ENCODE peak calls at places on chromosomes 3 and 15, in ten cellular contexts. F, Z, B, J, X, E, Y, L, D and T are unnamed samples.

GRCh38 chr15:95840004-95840403 is 490.5 kb upstream of the NR2F2 start:
- DNase-seq in F (peak), Z (no peak), B (peak), J (peak), X (peak), E (no peak), Y (no peak), L (peak), D (peak), T (peak)

GRCh38 chr3:144369151-144369879 is 397.7 kb downstream of the DIPK2A start:
- DNase-seq in F (no peak), Z (no peak), B (no peak), J (no peak), X (no peak), E (no peak), Y (no peak), L (no peak), D (no peak), T (no peak)

GRCh38 chr3:113264249-113264648 is 52.9 kb downstream of the BOC start:
- DNase-seq in F (no peak), Z (no peak), B (no peak), J (no peak), X (peak), E (peak), Y (no peak), L (no peak), D (no peak), T (no peak)

GRCh38 chr3:49032646-49033304 is 3.6 kb upstream of the IMPDH2 start:
- DNase-seq in F (no peak), Z (no peak), B (no peak), J (no peak), X (no peak), E (no peak), Y (no peak), L (no peak), D (peak), T (no peak)

GRCh38 chr3:129276385-129276784 is 2.3 kb upstream of the HMCES start:
- DNase-seq in F (no peak), Z (no peak), B (no peak), J (no peak), X (no peak), E (no peak), Y (no peak), L (no peak), D (no peak), T (no peak)

GRCh38 chr3:48716508-48716981 is 476 bp downstream of the IP6K2 start:
- DNase-seq in F (no peak), Z (no peak), B (no peak), J (peak), X (peak), E (peak), Y (peak), L (no peak), D (peak), T (no peak)

GRCh38 chr3:172562881-172563835 is 39.9 kb upstream of the TNFSF10 start:
- DNase-seq in F (peak), Z (peak), B (peak), J (peak), X (no peak), E (no peak), Y (no peak), L (no peak), D (peak), T (peak)

GRCh38 chr3:53750253-53751210 is 95.7 kb downstream of the CHDH start:
- DNase-seq in F (no peak), Z (no peak), B (no peak), J (peak), X (no peak), E (no peak), Y (peak), L (no peak), D (no peak), T (no peak)

GRCh38 chr15:40782609-40783227 is 12.9 kb downstream of the C15orf62 start:
- DNase-seq in F (no peak), Z (no peak), B (no peak), J (no peak), X (peak), E (peak), Y (peak), L (no peak), D (peak), T (peak)

GRCh38 chr3:24192004-24192403 is 246.9 kb downstream of the NR1D2 start:
- DNase-seq in F (no peak), Z (no peak), B (no peak), J (no peak), X (no peak), E (no peak), Y (no peak), L (no peak), D (no peak), T (no peak)

GRCh38 chr3:14620512-14620911 is 31.1 kb upstream of the CCDC174 start:
- DNase-seq in F (no peak), Z (no peak), B (no peak), J (no peak), X (peak), E (no peak), Y (no peak), L (no peak), D (no peak), T (no peak)

GRCh38 chr15:95503107-95503506 is 827.4 kb upstream of the NR2F2 start:
- DNase-seq in F (no peak), Z (no peak), B (no peak), J (no peak), X (no peak), E (no peak), Y (no peak), L (no peak), D (no peak), T (no peak)

GRCh38 chr3:197183582-197183981 is 114.8 kb downstream of the DLG1 start:
- DNase-seq in F (no peak), Z (no peak), B (no peak), J (no peak), X (no peak), E (no peak), Y (no peak), L (no peak), D (no peak), T (no peak)

GRCh38 chr3:127632035-127632434 is 3.0 kb downstream of the PODXL2 start:
- DNase-seq in F (no peak), Z (no peak), B (no peak), J (no peak), X (no peak), E (no peak), Y (no peak), L (no peak), D (no peak), T (no peak)

GRCh38 chr3:197792019-197792647 is 1.1 kb downstream of the LRCH3 start:
- DNase-seq in F (no peak), Z (no peak), B (no peak), J (no peak), X (no peak), E (no peak), Y (no peak), L (no peak), D (peak), T (no peak)

GRCh38 chr3:48423883-48424695 is 5.8 kb downstream of the PLXNB1 start:
- DNase-seq in F (no peak), Z (no peak), B (no peak), J (no peak), X (no peak), E (peak), Y (no peak), L (no peak), D (no peak), T (no peak)

GRCh38 chr3:42224658-42225421 is 41.1 kb downstream of the CCK start:
- DNase-seq in F (no peak), Z (no peak), B (peak), J (no peak), X (no peak), E (no peak), Y (no peak), L (no peak), D (no peak), T (no peak)

GRCh38 chr3:48468329-48468731 is 21.8 kb downstream of the ATRIP start:
- DNase-seq in F (no peak), Z (no peak), B (no peak), J (no peak), X (peak), E (peak), Y (no peak), L (no peak), D (no peak), T (no peak)

GRCh38 chr3:52845157-52845556 is 10.3 kb upstream of the MUSTN1 start:
- DNase-seq in F (no peak), Z (no peak), B (peak), J (peak), X (peak), E (no peak), Y (no peak), L (peak), D (peak), T (no peak)

GRCh38 chr3:19543212-19543841 is 390.7 kb downstream of the EFHB start:
- DNase-seq in F (no peak), Z (no peak), B (no peak), J (no peak), X (no peak), E (peak), Y (no peak), L (no peak), D (no peak), T (peak)

GRCh38 chr3:57757642-57758297 is 1.7 kb downstream of the SLMAP start:
- DNase-seq in F (no peak), Z (no peak), B (peak), J (no peak), X (peak), E (peak), Y (no peak), L (no peak), D (peak), T (no peak)

GRCh38 chr15:92811514-92811913 is 88.6 kb upstream of the CHD2 start:
- DNase-seq in F (no peak), Z (no peak), B (no peak), J (no peak), X (peak), E (no peak), Y (no peak), L (no peak), D (no peak), T (no peak)

GRCh38 chr15:92809880-92810361 is 90.2 kb upstream of the CHD2 start:
- DNase-seq in F (no peak), Z (no peak), B (peak), J (no peak), X (peak), E (peak), Y (no peak), L (no peak), D (peak), T (peak)

GRCh38 chr15:92810418-92811138 is 89.5 kb upstream of the CHD2 start:
- DNase-seq in F (no peak), Z (peak), B (peak), J (peak), X (peak), E (peak), Y (no peak), L (peak), D (peak), T (peak)

GRCh38 chr15:92813440-92813839 is 86.7 kb upstream of the CHD2 start:
- DNase-seq in F (no peak), Z (no peak), B (no peak), J (no peak), X (no peak), E (no peak), Y (no peak), L (no peak), D (no peak), T (no peak)

GRCh38 chr15:92812271-92812670 is 87.9 kb upstream of the CHD2 start:
- DNase-seq in F (no peak), Z (no peak), B (no peak), J (no peak), X (peak), E (no peak), Y (no peak), L (no peak), D (no peak), T (no peak)
- H3K4me3 ChIP-seq in F (no peak), Z (no peak), B (no peak), J (no peak), X (no peak), E (no peak), Y (no peak), L (no peak), D (no peak), T (no peak)

GRCh38 chr3:79419222-79419621 is 348.6 kb downstream of the ROBO1 start:
- DNase-seq in F (no peak), Z (no peak), B (no peak), J (no peak), X (no peak), E (no peak), Y (no peak), L (no peak), D (peak), T (no peak)
- H3K4me3 ChIP-seq in F (no peak), Z (no peak), B (no peak), J (no peak), X (no peak), E (no peak), Y (no peak), L (no peak), D (no peak), T (no peak)

GRCh38 chr3:177724020-177724638 is 526.8 kb upstream of the TBL1XR1 start:
- DNase-seq in F (no peak), Z (no peak), B (no peak), J (peak), X (peak), E (no peak), Y (no peak), L (peak), D (no peak), T (peak)
- H3K4me3 ChIP-seq in F (no peak), Z (no peak), B (no peak), J (no peak), X (no peak), E (no peak), Y (no peak), L (no peak), D (no peak), T (no peak)

DNA sequence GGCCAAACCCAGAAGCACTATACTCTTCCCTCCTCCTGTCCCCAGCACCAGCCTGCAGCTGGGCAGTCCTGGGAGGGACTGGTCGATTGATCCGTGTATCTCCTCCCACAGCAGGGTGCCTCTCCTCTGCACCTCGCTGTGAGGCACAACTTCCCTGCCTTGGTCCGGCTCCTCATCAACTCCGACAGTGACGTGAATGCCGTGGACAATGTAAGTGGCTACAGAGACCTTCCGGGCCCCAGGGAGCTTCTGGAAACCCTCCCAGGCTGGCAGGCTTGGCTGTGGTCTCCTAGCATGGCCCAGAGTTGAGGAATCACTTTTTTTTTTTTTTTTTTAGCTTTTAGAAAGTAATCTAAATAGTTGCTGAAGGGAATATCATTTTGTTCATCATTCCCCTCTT is 30.7 kb downstream of the ANKDD1A start:
- DNase-seq in F (no peak), Z (no peak), B (no peak), J (no peak), X (no peak), E (no peak), Y (no peak), L (no peak), D (no peak), T (no peak)
- H3K4me3 ChIP-seq in F (no peak), Z (no peak), B (no peak), J (no peak), X (no peak), E (no peak), Y (no peak), L (no peak), D (no peak), T (no peak)

DNA sequence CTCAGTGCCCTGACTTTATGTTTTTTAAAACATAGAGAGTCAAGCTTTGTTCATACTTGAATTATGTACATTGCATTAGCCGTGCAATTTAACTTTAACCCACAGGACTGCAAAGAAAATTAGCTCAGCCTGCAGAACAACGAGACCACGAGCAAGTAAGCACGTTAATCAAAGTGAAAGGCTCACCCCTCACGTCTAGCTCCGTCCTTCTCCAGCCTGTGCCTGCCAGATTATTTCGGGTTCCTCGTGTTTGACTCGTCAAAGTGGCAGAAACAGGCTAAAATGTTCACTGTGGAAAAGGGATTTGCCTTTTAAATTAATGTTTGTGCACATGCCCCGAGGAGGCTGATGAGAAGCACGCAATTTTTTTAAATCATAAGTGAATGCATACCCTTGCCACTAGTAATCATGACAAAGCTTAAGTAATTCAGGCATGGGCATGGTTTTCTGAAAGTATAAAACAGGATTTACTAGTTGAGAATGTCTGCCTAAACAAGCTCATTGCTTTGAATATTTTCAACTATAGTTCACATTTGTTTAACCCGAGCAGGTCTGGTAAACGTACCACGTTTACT is 15.3 kb downstream of the ZBTB38 start:
- DNase-seq in F (no peak), Z (no peak), B (peak), J (no peak), X (no peak), E (no peak), Y (no peak), L (no peak), D (peak), T (peak)
- H3K4me3 ChIP-seq in F (peak), Z (no peak), B (peak), J (no peak), X (no peak), E (no peak), Y (no peak), L (no peak), D (peak), T (peak)

DNA sequence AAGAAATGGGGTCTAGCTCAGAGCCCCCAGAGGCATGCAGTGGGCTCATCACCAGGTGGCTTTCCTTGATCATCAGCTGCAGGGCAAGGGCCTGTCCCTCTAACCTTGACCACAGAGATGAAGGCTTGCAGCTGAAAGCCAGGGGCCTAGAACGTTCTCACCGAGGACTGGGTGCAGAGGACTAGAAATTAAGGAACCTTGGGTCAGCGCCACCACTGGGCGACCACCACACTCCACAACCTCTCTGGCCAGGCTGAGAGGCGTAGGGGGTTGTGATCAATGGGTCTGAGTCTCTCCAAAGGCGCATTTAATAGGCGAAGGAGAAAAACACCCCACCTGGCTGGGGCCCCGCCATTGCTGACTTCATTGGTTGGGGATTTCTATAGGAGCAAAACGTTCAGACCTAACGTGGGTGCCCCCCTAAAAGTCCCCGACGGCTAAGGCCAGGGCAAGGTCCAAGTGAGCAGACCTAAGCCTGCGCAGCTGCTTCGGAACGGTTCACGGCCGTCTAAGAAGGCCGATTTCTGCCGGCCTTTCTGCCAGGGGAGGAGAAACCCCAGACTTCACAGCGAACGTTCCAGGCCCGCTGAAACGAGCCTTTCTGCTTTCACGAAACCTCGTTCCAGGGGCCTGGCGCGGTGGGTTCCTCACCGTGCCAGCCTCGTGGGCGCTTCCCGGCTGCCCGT is 915 bp downstream of the BCL2L10 start:
- DNase-seq in F (no peak), Z (no peak), B (no peak), J (no peak), X (no peak), E (peak), Y (no peak), L (no peak), D (no peak), T (no peak)
- H3K4me3 ChIP-seq in F (peak), Z (peak), B (no peak), J (peak), X (no peak), E (no peak), Y (peak), L (peak), D (peak), T (no peak)

GRCh38 chr15:90033006-90033405 is 31.9 kb downstream of the ZNF710 start:
- DNase-seq in F (no peak), Z (no peak), B (no peak), J (no peak), X (no peak), E (no peak), Y (no peak), L (no peak), D (no peak), T (no peak)

GRCh38 chr15:90029024-90029423 is 27.9 kb downstream of the ZNF710 start:
- DNase-seq in F (no peak), Z (no peak), B (no peak), J (no peak), X (peak), E (no peak), Y (no peak), L (no peak), D (no peak), T (no peak)

GRCh38 chr15:90033448-90033847 is 32.3 kb downstream of the ZNF710 start:
- DNase-seq in F (no peak), Z (no peak), B (no peak), J (no peak), X (no peak), E (no peak), Y (no peak), L (no peak), D (no peak), T (no peak)

GRCh38 chr15:90030376-90030775 is 29.3 kb downstream of the ZNF710 start:
- DNase-seq in F (no peak), Z (no peak), B (no peak), J (no peak), X (peak), E (no peak), Y (no peak), L (no peak), D (no peak), T (no peak)

GRCh38 chr15:90031231-90031791 is 30.2 kb downstream of the ZNF710 start:
- DNase-seq in F (no peak), Z (no peak), B (peak), J (no peak), X (no peak), E (peak), Y (no peak), L (no peak), D (peak), T (no peak)
- H3K4me3 ChIP-seq in F (no peak), Z (no peak), B (no peak), J (no peak), X (no peak), E (no peak), Y (peak), L (no peak), D (no peak), T (no peak)